ENCODE peak calls at places on chromosomes 16 and 17, in five cellular contexts. One of them, this sample, is unnamed.

GRCh38 chr16:63361032-63361624 is 1324.9 kb upstream of the CDH8 start:
- DNase-seq in K562: peak; percentile 20
- DNase-seq in HCT116: peak; percentile 15
- DNase-seq in H1: no peak
- DNase-seq in SK-N-SH: peak; percentile 30
- DNase-seq in this sample: peak; percentile 4

GRCh38 chr16:55494994-55495421 is 13.9 kb upstream of the LPCAT2 start:
- DNase-seq in HCT116: no peak
- DNase-seq in H1: no peak
- DNase-seq in SK-N-SH: peak; percentile 77
- DNase-seq in K562: no peak
- DNase-seq in this sample: no peak

GRCh38 chr16:61936522-61936921 is 99.7 kb downstream of the CDH8 start:
- DNase-seq in H1: no peak
- DNase-seq in SK-N-SH: peak; percentile 22
- DNase-seq in HCT116: no peak
- DNase-seq in K562: no peak
- DNase-seq in this sample: no peak

GRCh38 chr17:29155235-29155965 is 24.8 kb downstream of the MYO18A start:
- DNase-seq in SK-N-SH: peak; percentile 66
- DNase-seq in K562: peak; percentile 72
- DNase-seq in H1: no peak
- DNase-seq in HCT116: peak; percentile 72
- DNase-seq in this sample: no peak

GRCh38 chr16:84191466-84191865 is 509 bp downstream of the ADAD2 start:
- DNase-seq in H1: no peak
- DNase-seq in HCT116: no peak
- DNase-seq in SK-N-SH: no peak
- DNase-seq in K562: no peak
- DNase-seq in this sample: no peak

GRCh38 chr16:1305823-1306222 is 3.6 kb upstream of the UBE2I start:
- DNase-seq in SK-N-SH: no peak
- DNase-seq in H1: no peak
- DNase-seq in K562: no peak
- DNase-seq in HCT116: no peak
- DNase-seq in this sample: no peak

GRCh38 chr16:70433456-70434103 is 5.3 kb downstream of the ST3GAL2 start:
- DNase-seq in SK-N-SH: peak; percentile 70
- DNase-seq in H1: no peak
- DNase-seq in K562: peak; percentile 13
- DNase-seq in HCT116: no peak
- DNase-seq in this sample: no peak

GRCh38 chr17:34171245-34171818 is 83.8 kb upstream of the CCL2 start:
- DNase-seq in K562: peak; percentile 84
- DNase-seq in H1: peak; percentile 82
- DNase-seq in HCT116: peak; percentile 12
- DNase-seq in SK-N-SH: peak; percentile 62
- DNase-seq in this sample: peak; percentile 76

GRCh38 chr17:74832421-74832820 is 27.3 kb downstream of the GRIN2C start:
- DNase-seq in H1: no peak
- DNase-seq in K562: no peak
- DNase-seq in HCT116: no peak
- DNase-seq in SK-N-SH: no peak
- DNase-seq in this sample: no peak

GRCh38 chr16:78257376-78257728 is 157.9 kb downstream of the WWOX start:
- DNase-seq in HCT116: no peak
- DNase-seq in H1: no peak
- DNase-seq in SK-N-SH: no peak
- DNase-seq in K562: no peak
- DNase-seq in this sample: no peak

GRCh38 chr16:15996432-15997109 is 47.2 kb downstream of the ABCC1 start:
- DNase-seq in HCT116: peak; percentile 65
- DNase-seq in SK-N-SH: peak; percentile 52
- DNase-seq in K562: peak; percentile 50
- DNase-seq in H1: no peak
- DNase-seq in this sample: no peak

GRCh38 chr16:57889960-57890751 is 80.8 kb downstream of the CNGB1 start:
- DNase-seq in SK-N-SH: no peak
- DNase-seq in H1: no peak
- DNase-seq in K562: no peak
- DNase-seq in HCT116: no peak
- DNase-seq in this sample: no peak

GRCh38 chr17:76120658-76121008 is 17.0 kb upstream of the EXOC7 start:
- DNase-seq in HCT116: no peak
- DNase-seq in K562: peak; percentile 55
- DNase-seq in H1: no peak
- DNase-seq in SK-N-SH: no peak
- DNase-seq in this sample: no peak

GRCh38 chr17:48113201-48113676 is 5.7 kb downstream of the SNX11 start:
- DNase-seq in K562: no peak
- DNase-seq in HCT116: no peak
- DNase-seq in SK-N-SH: no peak
- DNase-seq in H1: no peak
- DNase-seq in this sample: no peak

DNA sequence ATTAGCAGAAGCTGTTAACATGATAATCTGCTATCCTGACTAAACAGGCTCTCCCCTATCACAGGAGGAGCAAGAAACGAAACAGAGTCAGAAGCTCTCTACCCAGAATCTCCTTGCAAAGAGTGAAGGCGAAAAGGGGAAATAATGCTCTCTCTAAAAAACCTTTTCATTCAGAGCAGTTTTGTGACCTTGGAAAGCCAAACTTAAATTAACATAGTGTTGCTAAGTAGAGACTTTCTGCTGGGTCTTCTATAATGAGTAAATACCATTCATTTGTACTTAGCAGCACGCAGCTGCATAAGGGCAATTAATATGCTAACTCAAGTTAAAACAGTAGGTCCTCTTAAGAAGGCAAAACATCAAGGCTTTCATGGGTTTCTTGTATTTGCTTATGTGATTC is 101.7 kb upstream of the GPR139 start:
- DNase-seq in HCT116: no peak
- DNase-seq in K562: no peak
- DNase-seq in SK-N-SH: no peak
- DNase-seq in H1: no peak
- DNase-seq in this sample: no peak
- TF ChIP-seq JUND in HCT116: no peak
- TF ChIP-seq JUND in K562: no peak
- TF ChIP-seq JUND in SK-N-SH: no peak
- TF ChIP-seq JUND in H1: no peak
- TF ChIP-seq JUND in this sample: no peak

GRCh38 chr16:66293207-66293735 is 73.2 kb upstream of the CDH5 start:
- DNase-seq in H1: no peak
- DNase-seq in HCT116: no peak
- DNase-seq in SK-N-SH: no peak
- DNase-seq in K562: no peak
- DNase-seq in this sample: no peak
- TF ChIP-seq JUND in H1: no peak
- TF ChIP-seq JUND in HCT116: no peak
- TF ChIP-seq JUND in SK-N-SH: no peak
- TF ChIP-seq JUND in K562: no peak
- TF ChIP-seq JUND in this sample: no peak

GRCh38 chr16:68297908-68298307 is 12.8 kb downstream of the SLC7A6OS start:
- DNase-seq in HCT116: no peak
- DNase-seq in H1: no peak
- DNase-seq in K562: no peak
- DNase-seq in SK-N-SH: no peak
- DNase-seq in this sample: no peak

GRCh38 chr16:68300736-68301459 is 9.8 kb downstream of the SLC7A6OS start:
- DNase-seq in SK-N-SH: no peak
- DNase-seq in HCT116: no peak
- DNase-seq in H1: no peak
- DNase-seq in K562: no peak
- DNase-seq in this sample: no peak

GRCh38 chr16:68298312-68298711 is 12.4 kb downstream of the SLC7A6OS start:
- DNase-seq in HCT116: no peak
- DNase-seq in H1: no peak
- DNase-seq in K562: no peak
- DNase-seq in SK-N-SH: no peak
- DNase-seq in this sample: no peak

GRCh38 chr16:68299571-68300453 is 10.9 kb downstream of the SLC7A6OS start:
- DNase-seq in K562: no peak
- DNase-seq in SK-N-SH: no peak
- DNase-seq in HCT116: no peak
- DNase-seq in H1: no peak
- DNase-seq in this sample: no peak

GRCh38 chr16:68298907-68299515 is 11.7 kb downstream of the SLC7A6OS start:
- DNase-seq in K562: no peak
- DNase-seq in HCT116: no peak
- DNase-seq in H1: no peak
- DNase-seq in SK-N-SH: no peak
- DNase-seq in this sample: no peak
- TF ChIP-seq JUND in K562: no peak
- TF ChIP-seq JUND in HCT116: no peak
- TF ChIP-seq JUND in H1: no peak
- TF ChIP-seq JUND in SK-N-SH: peak; percentile 4
- TF ChIP-seq JUND in this sample: no peak

GRCh38 chr17:80475949-80476876 is at the start of gene NPTX1:
- DNase-seq in H1: peak; percentile 64
- DNase-seq in HCT116: no peak
- DNase-seq in K562: peak; percentile 57
- DNase-seq in SK-N-SH: peak; percentile 87
- DNase-seq in this sample: peak; percentile 58
- TF ChIP-seq JUND in H1: no peak
- TF ChIP-seq JUND in HCT116: no peak
- TF ChIP-seq JUND in K562: no peak
- TF ChIP-seq JUND in SK-N-SH: no peak
- TF ChIP-seq JUND in this sample: no peak

DNA sequence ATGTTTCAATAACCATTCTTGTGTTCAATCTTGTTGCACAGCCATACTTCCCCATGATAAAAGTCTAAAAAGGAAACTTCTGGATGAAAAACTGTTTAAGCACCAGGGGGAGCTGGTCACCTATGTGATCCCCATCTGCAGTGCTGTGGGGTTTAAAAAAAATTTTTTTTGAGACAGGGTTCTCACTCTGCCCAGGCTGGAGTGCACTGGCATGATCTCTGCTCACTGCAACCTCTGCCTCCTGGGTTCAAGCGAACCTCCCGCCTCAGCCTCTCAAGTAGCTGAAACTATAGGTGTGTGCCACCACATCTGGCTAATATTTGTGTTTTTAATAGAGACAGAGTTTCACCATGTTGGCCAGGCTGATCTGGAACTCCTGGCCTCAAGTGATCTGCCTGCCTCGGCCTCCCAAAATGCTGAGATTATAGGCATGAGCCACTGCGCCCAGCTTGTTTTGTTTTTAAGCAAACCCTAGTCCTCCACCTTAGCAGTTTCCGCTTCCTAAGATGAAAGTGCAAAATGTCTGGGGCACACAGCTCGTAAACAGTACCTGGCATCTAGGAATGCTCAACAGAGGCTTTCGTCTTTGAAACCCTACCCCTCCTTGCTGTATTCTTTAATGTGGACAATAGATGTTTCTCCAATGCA is 25.4 kb downstream of the DNAJA2 start:
- DNase-seq in SK-N-SH: peak; percentile 65
- DNase-seq in HCT116: peak; percentile 29
- DNase-seq in H1: no peak
- DNase-seq in K562: peak; percentile 45
- DNase-seq in this sample: peak; percentile 64
- TF ChIP-seq JUND in SK-N-SH: no peak
- TF ChIP-seq JUND in HCT116: no peak
- TF ChIP-seq JUND in H1: no peak
- TF ChIP-seq JUND in K562: no peak
- TF ChIP-seq JUND in this sample: no peak

GRCh38 chr16:67672739-67673662 is 6.4 kb downstream of the C16orf86 start:
- DNase-seq in K562: peak; percentile 80
- DNase-seq in H1: peak; percentile 87
- DNase-seq in SK-N-SH: peak; percentile 84
- DNase-seq in HCT116: peak; percentile 42
- DNase-seq in this sample: peak; percentile 78
- TF ChIP-seq JUND in K562: no peak
- TF ChIP-seq JUND in H1: no peak
- TF ChIP-seq JUND in SK-N-SH: no peak
- TF ChIP-seq JUND in HCT116: no peak
- TF ChIP-seq JUND in this sample: no peak

DNA sequence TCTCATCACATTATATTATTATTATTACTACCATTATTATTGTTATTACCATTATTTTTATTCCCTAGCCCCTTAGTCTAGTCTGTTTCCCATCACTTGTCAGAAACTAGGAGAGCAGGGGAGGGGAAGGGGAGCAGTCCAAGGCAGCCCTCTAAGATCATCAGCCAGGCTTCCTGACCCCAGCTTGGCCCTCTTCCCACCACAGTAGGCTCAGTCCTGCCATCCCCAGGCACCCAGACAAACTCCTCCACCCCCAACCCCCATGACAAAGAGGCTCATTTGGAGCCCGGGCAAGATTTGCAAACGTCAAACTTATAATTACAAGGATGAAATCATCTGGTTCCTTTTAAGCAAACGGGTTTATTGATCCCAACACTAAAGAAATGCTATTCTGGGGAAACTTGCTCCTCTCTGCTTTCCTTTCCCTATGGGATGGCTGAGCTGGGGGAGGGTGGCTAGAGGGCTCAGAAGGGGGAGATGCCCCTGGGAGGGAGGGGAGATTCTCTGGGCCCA is 4.5 kb upstream of the CBFB start:
- DNase-seq in K562: no peak
- DNase-seq in SK-N-SH: no peak
- DNase-seq in HCT116: no peak
- DNase-seq in H1: no peak
- DNase-seq in this sample: no peak
- TF ChIP-seq JUND in K562: no peak
- TF ChIP-seq JUND in SK-N-SH: no peak
- TF ChIP-seq JUND in HCT116: no peak
- TF ChIP-seq JUND in H1: no peak
- TF ChIP-seq JUND in this sample: no peak

DNA sequence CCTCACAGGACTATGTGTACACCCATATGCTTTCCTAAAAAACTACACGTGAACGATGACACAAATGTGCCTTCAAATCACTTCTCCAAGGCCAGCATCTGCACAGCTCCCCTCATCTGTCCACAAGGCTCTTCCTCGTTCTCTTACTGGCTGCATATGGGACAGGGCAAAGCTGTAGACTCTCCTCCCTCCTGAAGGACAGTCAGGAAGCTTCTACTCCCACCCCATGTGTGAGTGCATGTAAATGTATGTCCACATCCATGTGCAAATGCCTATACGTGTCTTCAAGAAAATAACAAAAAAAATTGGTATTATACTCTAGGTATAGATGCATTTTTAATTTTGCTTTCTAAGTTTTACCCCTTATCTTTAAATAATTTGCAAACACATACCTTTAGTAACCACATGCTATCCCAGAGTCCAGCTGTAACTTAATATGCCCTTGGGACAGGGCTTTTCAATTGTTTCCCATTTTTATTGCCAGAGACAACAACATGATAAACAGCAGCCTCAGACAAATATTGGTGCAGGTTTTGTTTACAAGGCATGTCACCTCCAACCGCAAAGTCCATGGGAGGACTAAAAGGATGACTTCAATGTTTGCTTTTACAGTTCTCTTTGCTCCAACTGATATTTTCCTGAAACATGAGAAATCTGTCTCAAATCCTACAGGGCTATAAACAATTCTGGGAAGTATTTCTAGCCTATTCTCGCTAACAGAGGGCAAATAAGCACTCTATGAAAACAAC is 31.6 kb upstream of the FAAP100 start:
- DNase-seq in SK-N-SH: no peak
- DNase-seq in HCT116: no peak
- DNase-seq in H1: no peak
- DNase-seq in K562: no peak
- DNase-seq in this sample: no peak
- TF ChIP-seq JUND in SK-N-SH: no peak
- TF ChIP-seq JUND in HCT116: no peak
- TF ChIP-seq JUND in H1: no peak
- TF ChIP-seq JUND in K562: no peak
- TF ChIP-seq JUND in this sample: no peak